ENCODE peak calls at places on chromosome 5, in six cellular contexts. Z is B cell; T is activated T-cell treated with anti-CD3 and anti-CD28 coated beads, Interleukin-2, amount 50 U/mL, for 72 hours; P is left ventricle myocardium superior; K is left colon; Q is neuronal stem cell. H is an unnamed sample.

GRCh38 chr5:125484272-125485002 is 738.0 kb upstream of the ZNF608 start:
- DNase-seq in Z (no peak), T (no peak), P (peak; percentile 78), K (peak; percentile 57), Q (no peak), H (peak; percentile 91)

GRCh38 chr5:149922950-149923349 is 21.6 kb downstream of the PDE6A start:
- DNase-seq in Z (no peak), T (no peak), P (no peak), K (no peak), Q (no peak), H (no peak)

GRCh38 chr5:177399903-177400868 is at the start of gene PFN3:
- DNase-seq in Z (no peak), T (no peak), P (no peak), K (peak; percentile 82), Q (no peak), H (no peak)

GRCh38 chr5:57450991-57451876 is 31.4 kb downstream of the ACTBL2 start:
- DNase-seq in Z (no peak), T (no peak), P (no peak), K (no peak), Q (no peak), H (no peak)

GRCh38 chr5:15539951-15540350 is 40.0 kb downstream of the FBXL7 start:
- DNase-seq in Z (no peak), T (no peak), P (no peak), K (no peak), Q (no peak), H (peak; percentile 14)

GRCh38 chr5:134492568-134492967 is 32.9 kb upstream of the JADE2 start:
- DNase-seq in Z (no peak), T (no peak), P (no peak), K (no peak), Q (no peak), H (no peak)

GRCh38 chr5:139845846-139846681 is 50.5 kb downstream of the PSD2 start:
- DNase-seq in Z (no peak), T (no peak), P (peak; percentile 39), K (no peak), Q (no peak), H (no peak)

GRCh38 chr5:150142800-150143724 is 12.6 kb downstream of the PDGFRB start:
- DNase-seq in Z (no peak), T (no peak), P (peak; percentile 85), K (peak; percentile 44), Q (no peak), H (peak; percentile 95)

GRCh38 chr5:32773944-32774343 is 62.8 kb downstream of the NPR3 start:
- DNase-seq in Z (no peak), T (no peak), P (no peak), K (no peak), Q (no peak), H (no peak)

GRCh38 chr5:113118298-113118697 is 141.7 kb downstream of the DCP2 start:
- DNase-seq in Z (no peak), T (no peak), P (no peak), K (no peak), Q (no peak), H (no peak)

GRCh38 chr5:110354896-110355295 is 371.6 kb downstream of the TMEM232 start:
- DNase-seq in Z (no peak), T (no peak), P (peak; percentile 72), K (no peak), Q (no peak), H (no peak)

GRCh38 chr5:96292582-96293247 is 140.3 kb downstream of the PCSK1 start:
- DNase-seq in Z (no peak), T (no peak), P (no peak), K (no peak), Q (no peak), H (peak; percentile 11)

GRCh38 chr5:86837610-86838009 is 219.9 kb downstream of the COX7C start:
- DNase-seq in Z (no peak), T (no peak), P (no peak), K (no peak), Q (no peak), H (no peak)

GRCh38 chr5:56850423-56850822 is 35.1 kb downstream of the MAP3K1 start:
- DNase-seq in Z (no peak), T (no peak), P (no peak), K (no peak), Q (no peak), H (no peak)

GRCh38 chr5:38208782-38209378 is 49.5 kb upstream of the EGFLAM start:
- DNase-seq in Z (no peak), T (peak; percentile 21), P (no peak), K (peak; percentile 7), Q (peak; percentile 32), H (peak; percentile 20)

GRCh38 chr5:13278148-13278547 is 666.3 kb downstream of the DNAH5 start:
- DNase-seq in Z (no peak), T (no peak), P (no peak), K (no peak), Q (no peak), H (peak; percentile 21)

GRCh38 chr5:181133610-181134231 is 2.8 kb upstream of the OR2V1 start:
- DNase-seq in Z (no peak), T (no peak), P (peak; percentile 83), K (peak; percentile 46), Q (no peak), H (peak; percentile 84)

GRCh38 chr5:35002459-35002858 is 45.3 kb downstream of the AGXT2 start:
- DNase-seq in Z (no peak), T (no peak), P (no peak), K (no peak), Q (no peak), H (no peak)

GRCh38 chr5:160363122-160363521 is 7.3 kb downstream of the C1QTNF2 start:
- DNase-seq in Z (no peak), T (no peak), P (no peak), K (no peak), Q (no peak), H (no peak)

GRCh38 chr5:72633041-72633445 is 125.8 kb upstream of the ZNF366 start:
- DNase-seq in Z (no peak), T (no peak), P (no peak), K (no peak), Q (no peak), H (peak; percentile 44)

GRCh38 chr5:73774924-73775323 is 148.9 kb downstream of the ARHGEF28 start:
- DNase-seq in Z (no peak), T (no peak), P (no peak), K (no peak), Q (no peak), H (no peak)

GRCh38 chr5:107990881-107991810 is 320.4 kb upstream of the EFNA5 start:
- DNase-seq in Z (no peak), T (no peak), P (no peak), K (no peak), Q (no peak), H (no peak)

GRCh38 chr5:96209829-96210228 is 223.2 kb downstream of the PCSK1 start:
- DNase-seq in Z (no peak), T (no peak), P (no peak), K (no peak), Q (no peak), H (peak; percentile 88)

GRCh38 chr5:64811050-64811640 is 42.4 kb downstream of the CWC27 start:
- DNase-seq in Z (peak; percentile 53), T (peak; percentile 3), P (no peak), K (no peak), Q (peak; percentile 27), H (peak; percentile 77)

GRCh38 chr5:157562111-157562581 is 13.4 kb downstream of the ADAM19 start:
- DNase-seq in Z (no peak), T (no peak), P (peak; percentile 86), K (no peak), Q (no peak), H (no peak)

GRCh38 chr5:35001842-35002241 is 45.9 kb downstream of the AGXT2 start:
- DNase-seq in Z (no peak), T (no peak), P (no peak), K (no peak), Q (no peak), H (no peak)

GRCh38 chr5:987761-988160 is 20.8 kb upstream of the NKD2 start:
- DNase-seq in Z (no peak), T (no peak), P (no peak), K (no peak), Q (no peak), H (no peak)

H was measured in HCEC 1CT.